ENCODE peak calls at places on chromosomes 6 and 20, in eight cellular contexts. One of them, this sample, is unnamed.

GRCh38 chr20:17642404-17643269 is 39.4 kb downstream of the RRBP1 start:
- DNase-seq in endodermal cell: no peak
- DNase-seq in tibial nerve: no peak
- DNase-seq in pons: no peak
- DNase-seq in kidney tubule cell: no peak
- DNase-seq in NCI-H1694 treated with DMSO at 0.1 percent for 48 hours: no peak
- DNase-seq in ovary: no peak
- DNase-seq in HTR-8/SVneo: no peak
- DNase-seq in this sample: no peak

GRCh38 chr6:152982768-152983636 is at the start of gene FBXO5:
- DNase-seq in pons: peak
- DNase-seq in ovary: peak
- DNase-seq in kidney tubule cell: peak
- DNase-seq in endodermal cell: peak
- DNase-seq in HTR-8/SVneo: peak
- DNase-seq in tibial nerve: peak
- DNase-seq in NCI-H1694 treated with DMSO at 0.1 percent for 48 hours: peak
- DNase-seq in this sample: peak

GRCh38 chr6:106055442-106055975 is 30.6 kb upstream of the PRDM1 start:
- DNase-seq in tibial nerve: no peak
- DNase-seq in HTR-8/SVneo: no peak
- DNase-seq in kidney tubule cell: no peak
- DNase-seq in NCI-H1694 treated with DMSO at 0.1 percent for 48 hours: no peak
- DNase-seq in endodermal cell: no peak
- DNase-seq in pons: no peak
- DNase-seq in ovary: no peak
- DNase-seq in this sample: no peak

GRCh38 chr20:57397004-57397692 is 6.0 kb downstream of the RBM38 start:
- DNase-seq in kidney tubule cell: no peak
- DNase-seq in NCI-H1694 treated with DMSO at 0.1 percent for 48 hours: no peak
- DNase-seq in ovary: no peak
- DNase-seq in endodermal cell: no peak
- DNase-seq in pons: no peak
- DNase-seq in tibial nerve: no peak
- DNase-seq in HTR-8/SVneo: no peak
- DNase-seq in this sample: no peak

GRCh38 chr20:16803965-16804792 is 56.0 kb downstream of the OTOR start:
- DNase-seq in kidney tubule cell: peak
- DNase-seq in endodermal cell: peak
- DNase-seq in HTR-8/SVneo: peak
- DNase-seq in pons: peak
- DNase-seq in NCI-H1694 treated with DMSO at 0.1 percent for 48 hours: peak
- DNase-seq in tibial nerve: peak
- DNase-seq in ovary: peak
- DNase-seq in this sample: peak

GRCh38 chr6:130604869-130605401 is 222.3 kb upstream of the SMLR1 start:
- DNase-seq in endodermal cell: no peak
- DNase-seq in kidney tubule cell: no peak
- DNase-seq in ovary: no peak
- DNase-seq in tibial nerve: no peak
- DNase-seq in pons: no peak
- DNase-seq in NCI-H1694 treated with DMSO at 0.1 percent for 48 hours: no peak
- DNase-seq in HTR-8/SVneo: no peak
- DNase-seq in this sample: no peak

GRCh38 chr6:118787746-118788419 is 106.1 kb upstream of the ASF1A start:
- DNase-seq in tibial nerve: peak
- DNase-seq in HTR-8/SVneo: no peak
- DNase-seq in kidney tubule cell: no peak
- DNase-seq in NCI-H1694 treated with DMSO at 0.1 percent for 48 hours: no peak
- DNase-seq in pons: no peak
- DNase-seq in endodermal cell: no peak
- DNase-seq in ovary: no peak
- DNase-seq in this sample: peak

GRCh38 chr6:89251170-89251569 is 34.0 kb upstream of the GABRR1 start:
- DNase-seq in pons: no peak
- DNase-seq in ovary: no peak
- DNase-seq in HTR-8/SVneo: no peak
- DNase-seq in kidney tubule cell: peak
- DNase-seq in endodermal cell: no peak
- DNase-seq in NCI-H1694 treated with DMSO at 0.1 percent for 48 hours: no peak
- DNase-seq in tibial nerve: no peak
- DNase-seq in this sample: peak

GRCh38 chr6:28673417-28673799 is 147.7 kb downstream of the GPX5 start:
- DNase-seq in kidney tubule cell: no peak
- DNase-seq in endodermal cell: no peak
- DNase-seq in ovary: no peak
- DNase-seq in NCI-H1694 treated with DMSO at 0.1 percent for 48 hours: no peak
- DNase-seq in HTR-8/SVneo: no peak
- DNase-seq in pons: no peak
- DNase-seq in tibial nerve: no peak
- DNase-seq in this sample: no peak

GRCh38 chr20:16865406-16865805 is 117.2 kb downstream of the OTOR start:
- DNase-seq in ovary: no peak
- DNase-seq in pons: no peak
- DNase-seq in endodermal cell: no peak
- DNase-seq in tibial nerve: no peak
- DNase-seq in HTR-8/SVneo: no peak
- DNase-seq in kidney tubule cell: no peak
- DNase-seq in NCI-H1694 treated with DMSO at 0.1 percent for 48 hours: no peak
- DNase-seq in this sample: no peak

GRCh38 chr6:166438211-166438861 is 55.6 kb upstream of the MPC1 start:
- DNase-seq in tibial nerve: no peak
- DNase-seq in HTR-8/SVneo: no peak
- DNase-seq in kidney tubule cell: no peak
- DNase-seq in ovary: no peak
- DNase-seq in endodermal cell: no peak
- DNase-seq in pons: no peak
- DNase-seq in NCI-H1694 treated with DMSO at 0.1 percent for 48 hours: no peak
- DNase-seq in this sample: no peak

GRCh38 chr20:10492065-10492464 is 57.0 kb downstream of the SLX4IP start:
- DNase-seq in endodermal cell: no peak
- DNase-seq in tibial nerve: no peak
- DNase-seq in pons: no peak
- DNase-seq in ovary: no peak
- DNase-seq in kidney tubule cell: no peak
- DNase-seq in NCI-H1694 treated with DMSO at 0.1 percent for 48 hours: no peak
- DNase-seq in HTR-8/SVneo: no peak
- DNase-seq in this sample: no peak

GRCh38 chr20:32190608-32191415 is 16.7 kb downstream of the PLAGL2 start:
- DNase-seq in pons: no peak
- DNase-seq in kidney tubule cell: no peak
- DNase-seq in ovary: no peak
- DNase-seq in NCI-H1694 treated with DMSO at 0.1 percent for 48 hours: no peak
- DNase-seq in endodermal cell: peak
- DNase-seq in tibial nerve: no peak
- DNase-seq in HTR-8/SVneo: no peak
- DNase-seq in this sample: no peak

GRCh38 chr6:128723667-128724066 is 159.3 kb upstream of the LAMA2 start:
- DNase-seq in pons: no peak
- DNase-seq in HTR-8/SVneo: no peak
- DNase-seq in NCI-H1694 treated with DMSO at 0.1 percent for 48 hours: no peak
- DNase-seq in ovary: no peak
- DNase-seq in endodermal cell: no peak
- DNase-seq in kidney tubule cell: peak
- DNase-seq in tibial nerve: no peak
- DNase-seq in this sample: no peak

GRCh38 chr6:34979218-34979617 is 90.2 kb downstream of the ANKS1A start:
- DNase-seq in HTR-8/SVneo: no peak
- DNase-seq in kidney tubule cell: no peak
- DNase-seq in endodermal cell: no peak
- DNase-seq in NCI-H1694 treated with DMSO at 0.1 percent for 48 hours: no peak
- DNase-seq in ovary: no peak
- DNase-seq in pons: no peak
- DNase-seq in tibial nerve: no peak
- DNase-seq in this sample: no peak

GRCh38 chr6:125913864-125914351 is 42.7 kb upstream of the HINT3 start:
- DNase-seq in kidney tubule cell: peak
- DNase-seq in endodermal cell: no peak
- DNase-seq in ovary: no peak
- DNase-seq in tibial nerve: no peak
- DNase-seq in pons: no peak
- DNase-seq in NCI-H1694 treated with DMSO at 0.1 percent for 48 hours: no peak
- DNase-seq in HTR-8/SVneo: peak
- DNase-seq in this sample: no peak

GRCh38 chr6:148448371-148449010 is 105.9 kb downstream of the SASH1 start:
- DNase-seq in ovary: no peak
- DNase-seq in pons: no peak
- DNase-seq in tibial nerve: no peak
- DNase-seq in kidney tubule cell: no peak
- DNase-seq in HTR-8/SVneo: no peak
- DNase-seq in NCI-H1694 treated with DMSO at 0.1 percent for 48 hours: no peak
- DNase-seq in endodermal cell: peak
- DNase-seq in this sample: no peak

GRCh38 chr6:11050735-11051134 is 6.6 kb upstream of the ELOVL2 start:
- DNase-seq in pons: no peak
- DNase-seq in tibial nerve: no peak
- DNase-seq in endodermal cell: no peak
- DNase-seq in kidney tubule cell: peak
- DNase-seq in HTR-8/SVneo: no peak
- DNase-seq in ovary: no peak
- DNase-seq in NCI-H1694 treated with DMSO at 0.1 percent for 48 hours: no peak
- DNase-seq in this sample: no peak

GRCh38 chr6:18343741-18344140 is 43.4 kb upstream of the RNF144B start:
- DNase-seq in ovary: no peak
- DNase-seq in HTR-8/SVneo: peak
- DNase-seq in NCI-H1694 treated with DMSO at 0.1 percent for 48 hours: no peak
- DNase-seq in pons: no peak
- DNase-seq in endodermal cell: no peak
- DNase-seq in kidney tubule cell: peak
- DNase-seq in tibial nerve: no peak
- DNase-seq in this sample: no peak

GRCh38 chr6:75094614-75095321 is 111.1 kb downstream of the COL12A1 start:
- DNase-seq in ovary: no peak
- DNase-seq in pons: no peak
- DNase-seq in HTR-8/SVneo: no peak
- DNase-seq in kidney tubule cell: no peak
- DNase-seq in endodermal cell: no peak
- DNase-seq in tibial nerve: no peak
- DNase-seq in NCI-H1694 treated with DMSO at 0.1 percent for 48 hours: no peak
- DNase-seq in this sample: no peak

GRCh38 chr6:142030115-142030619 is 102.6 kb upstream of the GJE1 start:
- DNase-seq in endodermal cell: peak
- DNase-seq in pons: no peak
- DNase-seq in NCI-H1694 treated with DMSO at 0.1 percent for 48 hours: no peak
- DNase-seq in ovary: no peak
- DNase-seq in HTR-8/SVneo: no peak
- DNase-seq in tibial nerve: no peak
- DNase-seq in kidney tubule cell: no peak
- DNase-seq in this sample: peak